ENCODE peak calls at places on chromosome 22, in seven cellular contexts. One of them, this sample, is unnamed.
A peak's percentile ranks its signal among the peaks of the same experiment; 100 is the strongest.

GRCh38 chr22:20983081-20983745 is 1.1 kb downstream of the LZTR1 start:
- DNase-seq in GM23338: no peak
- DNase-seq in hepatocyte: no peak
- DNase-seq in GM23248: peak; percentile 57
- DNase-seq in HCT116: no peak
- DNase-seq in MM.1S: no peak
- DNase-seq in neural progenitor cell: no peak
- DNase-seq in this sample: no peak

GRCh38 chr22:30298005-30298701 is 8.8 kb upstream of the CASTOR1 start:
- DNase-seq in GM23248: no peak
- DNase-seq in hepatocyte: peak; percentile 58
- DNase-seq in neural progenitor cell: no peak
- DNase-seq in HCT116: no peak
- DNase-seq in MM.1S: no peak
- DNase-seq in GM23338: no peak
- DNase-seq in this sample: peak; percentile 89

GRCh38 chr22:26597480-26597879 is 7.5 kb upstream of the TPST2 start:
- DNase-seq in HCT116: no peak
- DNase-seq in GM23248: no peak
- DNase-seq in MM.1S: no peak
- DNase-seq in neural progenitor cell: no peak
- DNase-seq in hepatocyte: no peak
- DNase-seq in GM23338: no peak
- DNase-seq in this sample: no peak

GRCh38 chr22:41576877-41577276 is 12.8 kb downstream of the PMM1 start:
- DNase-seq in HCT116: peak; percentile 35
- DNase-seq in MM.1S: no peak
- DNase-seq in GM23338: peak; percentile 95
- DNase-seq in neural progenitor cell: peak; percentile 86
- DNase-seq in GM23248: peak; percentile 62
- DNase-seq in hepatocyte: peak; percentile 74
- DNase-seq in this sample: peak; percentile 56

GRCh38 chr22:29312218-29313125 is 3.0 kb downstream of the RASL10A start:
- DNase-seq in GM23338: no peak
- DNase-seq in neural progenitor cell: no peak
- DNase-seq in hepatocyte: no peak
- DNase-seq in MM.1S: no peak
- DNase-seq in GM23248: no peak
- DNase-seq in HCT116: no peak
- DNase-seq in this sample: no peak

GRCh38 chr22:23289851-23290724 is 109.8 kb downstream of the BCR start:
- DNase-seq in GM23338: peak; percentile 78
- DNase-seq in MM.1S: peak; percentile 19
- DNase-seq in GM23248: peak; percentile 76
- DNase-seq in hepatocyte: peak; percentile 66
- DNase-seq in neural progenitor cell: peak; percentile 74
- DNase-seq in HCT116: no peak
- DNase-seq in this sample: peak; percentile 56

GRCh38 chr22:21714059-21714770 is 21.4 kb downstream of the YPEL1 start:
- DNase-seq in neural progenitor cell: no peak
- DNase-seq in HCT116: no peak
- DNase-seq in GM23338: no peak
- DNase-seq in GM23248: no peak
- DNase-seq in hepatocyte: no peak
- DNase-seq in MM.1S: no peak
- DNase-seq in this sample: no peak

GRCh38 chr22:39142088-39142667 is 10.3 kb downstream of the CBX7 start:
- DNase-seq in GM23338: no peak
- DNase-seq in GM23248: no peak
- DNase-seq in neural progenitor cell: no peak
- DNase-seq in MM.1S: no peak
- DNase-seq in hepatocyte: no peak
- DNase-seq in HCT116: no peak
- DNase-seq in this sample: no peak

GRCh38 chr22:42473484-42474193 is 41.4 kb upstream of the NFAM1 start:
- DNase-seq in GM23338: peak; percentile 84
- DNase-seq in HCT116: peak; percentile 73
- DNase-seq in hepatocyte: peak; percentile 77
- DNase-seq in GM23248: peak; percentile 77
- DNase-seq in neural progenitor cell: peak; percentile 74
- DNase-seq in MM.1S: peak; percentile 44
- DNase-seq in this sample: peak; percentile 56

GRCh38 chr22:41780714-41781507 is 19.6 kb upstream of the CCDC134 start:
- DNase-seq in GM23248: peak; percentile 64
- DNase-seq in hepatocyte: peak; percentile 34
- DNase-seq in neural progenitor cell: no peak
- DNase-seq in GM23338: peak; percentile 38
- DNase-seq in MM.1S: peak; percentile 87
- DNase-seq in HCT116: no peak
- DNase-seq in this sample: no peak

GRCh38 chr22:26667140-26667539 is 9.8 kb downstream of the MIAT start:
- DNase-seq in neural progenitor cell: no peak
- DNase-seq in GM23248: no peak
- DNase-seq in hepatocyte: no peak
- DNase-seq in GM23338: no peak
- DNase-seq in HCT116: no peak
- DNase-seq in MM.1S: no peak
- DNase-seq in this sample: no peak

GRCh38 chr22:28976588-28976987 is 85.0 kb downstream of the C22orf31 start:
- DNase-seq in neural progenitor cell: no peak
- DNase-seq in GM23248: peak; percentile 90
- DNase-seq in GM23338: no peak
- DNase-seq in hepatocyte: no peak
- DNase-seq in MM.1S: no peak
- DNase-seq in HCT116: peak; percentile 56
- DNase-seq in this sample: peak; percentile 74

GRCh38 chr22:46007003-46007847 is 30.3 kb upstream of the WNT7B start:
- DNase-seq in GM23338: no peak
- DNase-seq in GM23248: peak; percentile 93
- DNase-seq in neural progenitor cell: no peak
- DNase-seq in HCT116: peak; percentile 74
- DNase-seq in MM.1S: no peak
- DNase-seq in hepatocyte: no peak
- DNase-seq in this sample: peak; percentile 92

GRCh38 chr22:40593460-40594273 is 42.9 kb downstream of the MRTFA start:
- DNase-seq in GM23338: no peak
- DNase-seq in hepatocyte: peak; percentile 11
- DNase-seq in HCT116: no peak
- DNase-seq in MM.1S: peak; percentile 25
- DNase-seq in GM23248: no peak
- DNase-seq in neural progenitor cell: no peak
- DNase-seq in this sample: no peak

DNA sequence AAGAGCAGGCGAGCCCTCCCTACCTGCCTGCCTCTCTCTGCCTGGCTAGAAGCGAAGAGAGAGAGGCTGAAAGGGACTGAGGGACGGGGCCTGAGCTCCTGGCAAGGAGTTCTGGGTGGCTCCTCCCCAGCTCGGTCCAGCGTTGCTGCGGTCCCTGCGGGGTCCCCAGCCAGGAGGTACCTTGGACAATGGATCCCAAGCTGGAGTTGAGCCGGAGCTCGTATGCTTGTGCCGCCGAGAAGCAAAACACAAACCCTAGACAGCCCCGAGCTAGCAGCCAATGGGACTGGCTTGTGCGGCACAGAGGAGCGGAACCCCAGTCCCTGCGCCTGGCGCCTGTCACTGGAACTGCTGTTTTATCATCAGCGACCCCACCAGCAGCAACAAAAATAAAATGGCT is 18.3 kb downstream of the SLC25A18 start:
- DNase-seq in GM23248: no peak
- DNase-seq in GM23338: no peak
- DNase-seq in hepatocyte: no peak
- DNase-seq in MM.1S: no peak
- DNase-seq in HCT116: no peak
- DNase-seq in neural progenitor cell: no peak
- DNase-seq in this sample: no peak
- TF ChIP-seq EZH2phosphoT487 in GM23248: no peak
- TF ChIP-seq EZH2phosphoT487 in GM23338: no peak
- TF ChIP-seq EZH2phosphoT487 in hepatocyte: no peak
- TF ChIP-seq EZH2phosphoT487 in MM.1S: no peak
- TF ChIP-seq EZH2phosphoT487 in HCT116: no peak
- TF ChIP-seq EZH2phosphoT487 in neural progenitor cell: no peak
- TF ChIP-seq EZH2phosphoT487 in this sample: no peak

DNA sequence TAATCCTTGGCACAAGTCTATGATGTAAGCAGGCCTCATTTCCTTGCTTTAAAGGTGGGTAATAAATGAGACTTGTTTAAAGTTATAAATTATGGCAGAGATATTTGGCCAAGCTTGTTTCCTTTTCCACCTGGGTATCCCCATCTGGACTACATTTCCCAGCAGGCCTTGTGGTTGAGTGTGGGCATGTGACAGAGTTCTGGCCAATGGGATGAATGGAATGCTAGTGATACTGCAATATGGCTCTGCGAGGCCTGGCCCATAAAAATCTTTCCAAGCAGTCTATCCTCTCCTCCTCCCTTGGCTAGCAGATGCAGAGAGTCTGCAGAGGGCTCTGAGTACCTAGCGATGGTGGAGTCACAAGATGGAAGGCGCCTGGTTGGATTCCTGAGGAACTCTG is 102.5 kb downstream of the TIMP3 start:
- DNase-seq in GM23248: peak; percentile 66
- DNase-seq in MM.1S: peak; percentile 17
- DNase-seq in GM23338: peak; percentile 83
- DNase-seq in neural progenitor cell: peak; percentile 60
- DNase-seq in hepatocyte: peak; percentile 49
- DNase-seq in HCT116: peak; percentile 51
- DNase-seq in this sample: peak; percentile 2
- H2AFZ ChIP-seq in GM23248: no peak overlapping the region
- H2AFZ ChIP-seq in MM.1S: no peak overlapping the region
- H2AFZ ChIP-seq in GM23338: no peak overlapping the region
- H2AFZ ChIP-seq in neural progenitor cell: peak overlapping the region; percentile 65
- H2AFZ ChIP-seq in hepatocyte: no peak overlapping the region
- H2AFZ ChIP-seq in HCT116: peak overlapping the region; percentile 20
- H2AFZ ChIP-seq in this sample: no peak overlapping the region

GRCh38 chr22:49270595-49271368 is 556.9 kb downstream of the BRD1 start:
- DNase-seq in GM23248: no peak
- DNase-seq in MM.1S: no peak
- DNase-seq in GM23338: no peak
- DNase-seq in neural progenitor cell: no peak
- DNase-seq in hepatocyte: no peak
- DNase-seq in HCT116: no peak
- DNase-seq in this sample: no peak

GRCh38 chr22:49271831-49272230 is 555.8 kb downstream of the BRD1 start:
- DNase-seq in GM23248: no peak
- DNase-seq in HCT116: no peak
- DNase-seq in GM23338: no peak
- DNase-seq in MM.1S: no peak
- DNase-seq in neural progenitor cell: no peak
- DNase-seq in hepatocyte: no peak
- DNase-seq in this sample: no peak

GRCh38 chr22:49269928-49270327 is 557.7 kb downstream of the BRD1 start:
- DNase-seq in GM23338: no peak
- DNase-seq in hepatocyte: no peak
- DNase-seq in HCT116: no peak
- DNase-seq in GM23248: no peak
- DNase-seq in MM.1S: no peak
- DNase-seq in neural progenitor cell: peak; percentile 25
- DNase-seq in this sample: no peak

GRCh38 chr22:49272546-49273125 is 555.0 kb downstream of the BRD1 start:
- DNase-seq in GM23338: no peak
- DNase-seq in GM23248: no peak
- DNase-seq in neural progenitor cell: no peak
- DNase-seq in MM.1S: no peak
- DNase-seq in HCT116: no peak
- DNase-seq in hepatocyte: no peak
- DNase-seq in this sample: no peak

DNA sequence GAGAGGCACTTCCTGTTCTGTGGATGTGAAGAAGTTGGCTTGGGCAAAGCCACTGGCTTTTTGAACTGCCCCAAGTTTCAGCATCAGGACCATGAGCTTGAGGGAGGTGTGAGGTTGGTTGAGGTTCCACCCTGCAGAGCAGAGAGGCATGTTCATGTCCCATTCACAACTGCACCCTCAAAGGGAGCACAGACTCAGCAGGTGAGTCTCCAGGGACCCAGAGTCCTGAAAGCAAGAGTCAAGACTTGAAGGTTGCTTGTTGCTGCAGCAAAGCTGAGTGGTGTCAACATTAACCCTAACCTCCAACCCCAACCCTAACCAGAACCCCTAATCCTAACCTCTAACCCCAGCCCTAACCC is 556.3 kb downstream of the BRD1 start:
- DNase-seq in HCT116: no peak
- DNase-seq in GM23338: no peak
- DNase-seq in MM.1S: no peak
- DNase-seq in neural progenitor cell: no peak
- DNase-seq in GM23248: no peak
- DNase-seq in hepatocyte: no peak
- DNase-seq in this sample: no peak
- TF ChIP-seq EZH2 in HCT116: no peak
- TF ChIP-seq EZH2 in GM23338: no peak
- TF ChIP-seq EZH2 in MM.1S: no peak
- TF ChIP-seq EZH2 in neural progenitor cell: no peak
- TF ChIP-seq EZH2 in GM23248: no peak
- TF ChIP-seq EZH2 in hepatocyte: no peak
- TF ChIP-seq EZH2 in this sample: no peak

GRCh38 chr22:47123006-47123826 is 360.8 kb downstream of the TBC1D22A start:
- DNase-seq in HCT116: no peak
- DNase-seq in GM23338: no peak
- DNase-seq in GM23248: no peak
- DNase-seq in MM.1S: no peak
- DNase-seq in hepatocyte: no peak
- DNase-seq in neural progenitor cell: no peak
- DNase-seq in this sample: no peak
- TF ChIP-seq EZH2phosphoT487 in HCT116: no peak
- TF ChIP-seq EZH2phosphoT487 in GM23338: no peak
- TF ChIP-seq EZH2phosphoT487 in GM23248: no peak
- TF ChIP-seq EZH2phosphoT487 in MM.1S: no peak
- TF ChIP-seq EZH2phosphoT487 in hepatocyte: no peak
- TF ChIP-seq EZH2phosphoT487 in neural progenitor cell: no peak
- TF ChIP-seq EZH2phosphoT487 in this sample: no peak

GRCh38 chr22:25375683-25376082 is 156.2 kb downstream of the CRYBB2 start:
- DNase-seq in GM23248: no peak
- DNase-seq in HCT116: no peak
- DNase-seq in MM.1S: no peak
- DNase-seq in neural progenitor cell: peak; percentile 52
- DNase-seq in hepatocyte: no peak
- DNase-seq in GM23338: peak; percentile 84
- DNase-seq in this sample: no peak
- H2AFZ ChIP-seq in GM23248: no peak overlapping the region
- H2AFZ ChIP-seq in HCT116: no peak overlapping the region
- H2AFZ ChIP-seq in MM.1S: no peak overlapping the region
- H2AFZ ChIP-seq in neural progenitor cell: no peak overlapping the region
- H2AFZ ChIP-seq in hepatocyte: no peak overlapping the region
- H2AFZ ChIP-seq in GM23338: no peak overlapping the region
- H2AFZ ChIP-seq in this sample: no peak overlapping the region

This sample was measured in PC-3.